ENCODE peak calls at places on chromosomes 3 and 15, in four cellular contexts. O, X, K and L are unnamed samples.
A peak's percentile ranks its signal among the peaks of the same experiment; 100 is the strongest.

GRCh38 chr3:30629736-30630135 is 23.3 kb downstream of the TGFBR2 start:
- DNase-seq in K (no peak), O (no peak), X (no peak), L (no peak)

GRCh38 chr15:85568261-85568808 is 187.9 kb downstream of the AKAP13 start:
- DNase-seq in X (no peak), O (no peak), K (no peak), L (no peak)

GRCh38 chr3:142649996-142650693 is 54.0 kb downstream of the PLS1 start:
- DNase-seq in O (no peak), K (no peak), X (no peak), L (no peak)

GRCh38 chr3:66199089-66199473 is 21.7 kb upstream of the SLC25A26 start:
- DNase-seq in K (no peak), O (no peak), X (no peak), L (no peak)

GRCh38 chr3:67884345-67884744 is 229.9 kb upstream of the SUCLG2 start:
- DNase-seq in K (no peak), X (no peak), O (no peak), L (no peak)

GRCh38 chr3:172749201-172749965 is 1.1 kb upstream of the ECT2 start:
- DNase-seq in X (peak; percentile 95), O (peak; percentile 38), K (peak; percentile 84), L (peak; percentile 98)

GRCh38 chr3:11559816-11560633 is 83.7 kb downstream of the VGLL4 start:
- DNase-seq in X (no peak), K (peak; percentile 42), O (no peak), L (no peak)

GRCh38 chr3:30538787-30539186 is 67.6 kb upstream of the TGFBR2 start:
- DNase-seq in O (no peak), K (peak; percentile 93), X (peak; percentile 54), L (peak; percentile 96)

GRCh38 chr3:136818191-136818850 is 605 bp upstream of the SLC35G2 start:
- DNase-seq in X (peak; percentile 72), K (peak; percentile 93), O (no peak), L (peak; percentile 60)

GRCh38 chr15:43118829-43119228 is 13.0 kb upstream of the UBR1 start:
- DNase-seq in K (no peak), O (no peak), X (no peak), L (no peak)

GRCh38 chr3:57382933-57383332 is 90.4 kb upstream of the ASB14 start:
- DNase-seq in X (no peak), O (no peak), K (no peak), L (peak; percentile 9)

GRCh38 chr3:57383838-57384237 is 91.4 kb upstream of the ASB14 start:
- DNase-seq in X (no peak), O (no peak), K (no peak), L (no peak)

GRCh38 chr3:57383421-57383820 is 90.9 kb upstream of the ASB14 start:
- DNase-seq in K (no peak), X (no peak), O (no peak), L (no peak)

GRCh38 chr3:57386307-57386706 is 93.8 kb upstream of the ASB14 start:
- DNase-seq in X (no peak), K (no peak), O (no peak), L (no peak)

GRCh38 chr3:57385498-57385897 is 93.0 kb upstream of the ASB14 start:
- DNase-seq in O (no peak), X (no peak), K (no peak), L (no peak)
- TF ChIP-seq EZH2 in O (no peak), X (no peak), K (no peak), L (no peak)

GRCh38 chr15:45116482-45117326 is 2.6 kb downstream of the DUOXA2 start:
- DNase-seq in K (no peak), X (no peak), O (no peak), L (no peak)
- TF ChIP-seq EZH2 in K (peak; percentile 91), X (peak; percentile 84), O (peak; percentile 30), L (no peak)

GRCh38 chr3:71581451-71581980 is 2.0 kb downstream of the FOXP1 start:
- DNase-seq in X (no peak), O (peak; percentile 50), K (peak; percentile 52), L (peak; percentile 37)
- TF ChIP-seq EZH2 in X (no peak), O (no peak), K (no peak), L (no peak)

GRCh38 chr15:40929730-40930429 is 740 bp downstream of the DLL4 start:
- DNase-seq in O (peak; percentile 74), K (peak; percentile 66), X (peak; percentile 65), L (peak; percentile 51)
- TF ChIP-seq EZH2 in O (no peak), K (no peak), X (peak; percentile 2), L (no peak)

GRCh38 chr15:74306801-74307217 is 60.6 kb downstream of the CYP11A1 start:
- DNase-seq in O (peak; percentile 26), K (no peak), X (no peak), L (no peak)

GRCh38 chr15:74308643-74308945 is 58.9 kb downstream of the CYP11A1 start:
- DNase-seq in O (no peak), K (no peak), X (no peak), L (no peak)

GRCh38 chr15:74305687-74306086 is 61.8 kb downstream of the CYP11A1 start:
- DNase-seq in O (no peak), X (no peak), K (no peak), L (no peak)

GRCh38 chr15:74304459-74304858 is 63.0 kb downstream of the CYP11A1 start:
- DNase-seq in K (no peak), X (no peak), O (no peak), L (no peak)

DNA sequence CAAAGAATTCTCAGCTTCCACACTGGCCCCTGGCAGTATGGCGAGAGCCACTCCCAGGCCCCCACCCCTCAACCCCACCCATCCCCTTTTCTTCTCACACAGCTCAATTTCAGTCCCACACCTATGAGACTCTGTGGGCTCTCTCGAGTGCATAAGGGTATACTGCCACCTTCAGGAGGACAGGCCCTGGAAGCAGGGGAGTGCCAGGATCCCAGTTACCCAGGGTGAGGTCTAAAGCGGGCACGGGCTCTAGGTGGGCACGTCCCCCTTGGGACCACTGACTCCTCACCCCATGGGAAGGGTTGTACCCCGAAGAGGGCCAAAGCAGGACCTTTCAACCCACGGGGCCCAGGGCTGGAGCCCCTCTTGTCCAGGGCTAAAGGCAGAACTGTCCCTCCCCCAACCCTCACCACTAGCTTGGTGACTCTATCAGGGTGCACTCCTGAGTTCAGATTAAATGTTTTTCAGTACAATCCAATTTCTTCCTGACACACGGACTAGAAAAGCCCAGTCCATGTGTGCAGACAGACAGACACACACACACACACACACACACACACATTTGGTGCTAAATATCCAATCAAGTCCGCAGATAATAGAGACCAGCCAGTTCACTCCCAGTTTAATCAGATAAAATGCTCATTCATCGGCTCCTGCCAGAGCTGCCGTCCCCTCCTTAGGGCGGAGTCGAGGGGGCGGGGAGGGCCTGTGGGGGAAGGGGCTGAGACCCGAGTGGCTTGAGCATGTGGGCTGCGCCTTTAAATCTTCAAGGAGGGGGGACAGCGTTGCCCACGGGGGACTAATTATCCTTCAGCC is 59.4 kb downstream of the CYP11A1 start:
- DNase-seq in K (peak; percentile 43), O (peak; percentile 70), X (peak; percentile 58), L (peak; percentile 76)
- TF ChIP-seq EZH2 in K (no peak), O (no peak), X (no peak), L (no peak)

GRCh38 chr15:90838544-90838943 is 29.8 kb upstream of the FURIN start:
- DNase-seq in K (no peak), X (no peak), O (no peak), L (no peak)

GRCh38 chr15:90837052-90837621 is 31.3 kb upstream of the FURIN start:
- DNase-seq in O (peak; percentile 15), K (no peak), X (no peak), L (no peak)

GRCh38 chr15:90838066-90838465 is 30.3 kb upstream of the FURIN start:
- DNase-seq in K (no peak), O (no peak), X (no peak), L (no peak)

GRCh38 chr15:90836296-90836871 is 32.0 kb upstream of the FURIN start:
- DNase-seq in X (peak; percentile 81), O (peak; percentile 78), K (peak; percentile 24), L (peak; percentile 41)

DNA sequence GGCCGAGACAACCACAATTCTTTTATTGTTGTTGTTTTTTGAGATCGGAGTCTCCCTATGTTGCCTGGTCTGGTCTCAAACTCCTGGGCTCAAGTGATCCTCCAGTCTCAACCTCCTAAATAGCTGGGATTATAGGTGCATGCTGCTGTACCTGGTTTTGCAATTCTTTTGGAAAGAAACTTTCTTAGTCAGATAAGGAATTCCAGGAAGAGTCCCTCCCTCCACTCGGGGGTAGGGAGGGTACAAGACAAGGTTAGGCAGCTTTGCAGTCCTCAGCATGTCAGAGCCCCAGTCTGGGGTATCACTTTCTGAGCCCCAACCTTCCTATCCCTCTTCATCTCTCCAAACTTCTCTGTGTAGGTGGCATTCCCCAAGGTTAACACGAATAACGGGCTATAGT is 33.8 kb upstream of the FURIN start:
- DNase-seq in X (no peak), O (no peak), K (no peak), L (no peak)
- TF ChIP-seq EZH2 in X (no peak), O (no peak), K (no peak), L (no peak)

GRCh38 chr15:74958320-74958907 is 1.8 kb upstream of the RPP25 start:
- DNase-seq in X (no peak), K (no peak), O (peak; percentile 77), L (peak; percentile 31)
- TF ChIP-seq EZH2 in X (no peak), K (no peak), O (no peak), L (no peak)